ENCODE peak calls at places on chromosomes 1 and 21, in nine cellular contexts. R, V, K, J, P, X, T, B and W are unnamed samples.

GRCh38 chr1:239367417-239367816 is 19.0 kb upstream of the CHRM3 start:
- DNase-seq in R (no peak), V (no peak), K (no peak), J (no peak), P (no peak), X (no peak), T (no peak), B (no peak), W (no peak)

GRCh38 chr1:101101362-101101761 is 75.8 kb upstream of the DPH5 start:
- DNase-seq in R (no peak), V (no peak), K (no peak), J (no peak), P (no peak), X (no peak), T (no peak), B (no peak), W (peak)

GRCh38 chr1:178513278-178513983 is 522 bp downstream of the TEX35 start:
- DNase-seq in R (no peak), V (no peak), K (peak), J (no peak), P (no peak), X (no peak), T (no peak), B (peak), W (peak)

GRCh38 chr1:234963904-234964702 is 164.5 kb downstream of the TOMM20 start:
- DNase-seq in R (no peak), V (no peak), K (no peak), J (no peak), P (no peak), X (no peak), T (no peak), B (peak), W (peak)

GRCh38 chr21:34530264-34530663 is 18.3 kb upstream of the KCNE1 start:
- DNase-seq in R (no peak), V (no peak), K (no peak), J (no peak), P (peak), X (no peak), T (no peak), B (no peak), W (peak)

GRCh38 chr1:93820554-93821411 is 58.2 kb downstream of the DNTTIP2 start:
- DNase-seq in R (no peak), V (no peak), K (no peak), J (no peak), P (no peak), X (no peak), T (no peak), B (no peak), W (no peak)

GRCh38 chr1:174877208-174877673 is 122.5 kb upstream of the CACYBP start:
- DNase-seq in R (no peak), V (no peak), K (no peak), J (peak), P (no peak), X (peak), T (no peak), B (no peak), W (no peak)

GRCh38 chr1:115337633-115338456 is at the start of gene NGF:
- DNase-seq in R (no peak), V (no peak), K (no peak), J (peak), P (no peak), X (peak), T (no peak), B (peak), W (no peak)

GRCh38 chr1:207300970-207301369 is 20.5 kb upstream of the CD55 start:
- DNase-seq in R (no peak), V (no peak), K (no peak), J (no peak), P (no peak), X (no peak), T (no peak), B (no peak), W (no peak)

GRCh38 chr1:228744356-228744755 is 9.1 kb downstream of the RHOU start:
- DNase-seq in R (no peak), V (no peak), K (no peak), J (no peak), P (no peak), X (no peak), T (no peak), B (no peak), W (no peak)

GRCh38 chr1:92804721-92805169 is 19.8 kb upstream of the EVI5 start:
- DNase-seq in R (no peak), V (peak), K (no peak), J (no peak), P (peak), X (peak), T (no peak), B (peak), W (peak)